ENCODE peak calls at places on chromosomes 7 and 10, in four cellular contexts. S is K562, C is GM12878, I is HepG2. D is an unnamed sample.

GRCh38 chr7:75702515-75702914 is 36.2 kb downstream of the HIP1 start:
- DNase-seq in S (no peak), C (no peak), I (no peak), D (no peak)

GRCh38 chr10:84706431-84706830 is 378.0 kb downstream of the CCSER2 start:
- DNase-seq in S (no peak), C (no peak), I (no peak), D (no peak)

GRCh38 chr7:151889406-151890354 is 12.8 kb upstream of the PRKAG2 start:
- DNase-seq in S (no peak), C (no peak), I (no peak), D (no peak)

GRCh38 chr10:127243490-127244272 is 47.3 kb upstream of the INSYN2A start:
- DNase-seq in S (peak), C (no peak), I (peak), D (peak)

GRCh38 chr10:108545921-108546320 is 1377.4 kb downstream of the XPNPEP1 start:
- DNase-seq in S (no peak), C (peak), I (no peak), D (peak)

GRCh38 chr10:28679941-28680752 is 2.8 kb downstream of the BAMBI start:
- DNase-seq in S (no peak), C (no peak), I (peak), D (no peak)

GRCh38 chr10:115857856-115858255 is 415.1 kb downstream of the GFRA1 start:
- DNase-seq in S (no peak), C (no peak), I (no peak), D (no peak)

GRCh38 chr10:70174058-70174741 is 3.9 kb upstream of the SAR1A start:
- DNase-seq in S (peak), C (no peak), I (peak), D (no peak)

GRCh38 chr10:58028597-58029366 is 238.9 kb downstream of the IPMK start:
- DNase-seq in S (no peak), C (no peak), I (no peak), D (no peak)

GRCh38 chr7:107742678-107743566 is 1.0 kb upstream of the CBLL1 start:
- DNase-seq in S (peak), C (peak), I (no peak), D (peak)

GRCh38 chr7:155984609-155985405 is 172.5 kb upstream of the SHH start:
- DNase-seq in S (no peak), C (no peak), I (no peak), D (no peak)

GRCh38 chr7:114691605-114692004 is 230.3 kb upstream of the MDFIC start:
- DNase-seq in S (no peak), C (no peak), I (no peak), D (no peak)

GRCh38 chr10:58666024-58666423 is 153.4 kb downstream of the BICC1 start:
- DNase-seq in S (no peak), C (no peak), I (peak), D (no peak)

GRCh38 chr7:158614695-158615094 is 27.1 kb upstream of the PTPRN2 start:
- DNase-seq in S (no peak), C (no peak), I (no peak), D (no peak)

GRCh38 chr10:109668137-109668536 is 255.2 kb downstream of the XPNPEP1 start:
- DNase-seq in S (no peak), C (no peak), I (no peak), D (no peak)

GRCh38 chr10:46234431-46235060 is 52.3 kb upstream of the ANTXRL start:
- DNase-seq in S (no peak), C (no peak), I (no peak), D (no peak)

GRCh38 chr10:87750001-87750651 is 67.9 kb downstream of the ATAD1 start:
- DNase-seq in S (no peak), C (no peak), I (no peak), D (no peak)

GRCh38 chr7:157150825-157151412 is 12.2 kb downstream of the UBE3C start:
- DNase-seq in S (peak), C (no peak), I (peak), D (peak)

GRCh38 chr7:44441079-44441478 is 49.4 kb downstream of the NUDCD3 start:
- DNase-seq in S (no peak), C (no peak), I (no peak), D (no peak)

GRCh38 chr7:14321947-14322346 is 332.5 kb upstream of the ETV1 start:
- DNase-seq in S (no peak), C (no peak), I (no peak), D (no peak)

GRCh38 chr7:32774411-32774970 is 117.1 kb downstream of the KBTBD2 start:
- DNase-seq in S (no peak), C (no peak), I (no peak), D (no peak)

GRCh38 chr7:90613088-90613498 is 17.0 kb downstream of the CDK14 start:
- DNase-seq in S (no peak), C (peak), I (no peak), D (no peak)

GRCh38 chr7:139777948-139778841 is at the start of gene HIPK2:
- DNase-seq in S (peak), C (no peak), I (peak), D (peak)

GRCh38 chr10:70412356-70412755 is 8.4 kb downstream of the EIF4EBP2 start:
- DNase-seq in S (no peak), C (no peak), I (no peak), D (no peak)

GRCh38 chr10:128993443-128993842 is 473.6 kb upstream of the MGMT start:
- DNase-seq in S (no peak), C (no peak), I (no peak), D (no peak)

GRCh38 chr7:31553636-31554035 is 39.7 kb downstream of the ITPRID1 start:
- DNase-seq in S (no peak), C (no peak), I (no peak), D (no peak)

GRCh38 chr7:28102778-28103177 is 77.8 kb downstream of the JAZF1 start:
- DNase-seq in S (peak), C (no peak), I (peak), D (no peak)

GRCh38 chr10:3631709-3632330 is 153.2 kb downstream of the KLF6 start:
- DNase-seq in S (no peak), C (no peak), I (no peak), D (no peak)

GRCh38 chr10:36494386-36494785 is 631.0 kb upstream of the ANKRD30A start:
- DNase-seq in S (no peak), C (no peak), I (no peak), D (no peak)
- TF ChIP-seq TCF7 in S (no peak), C (no peak), I (no peak), D (no peak)

DNA sequence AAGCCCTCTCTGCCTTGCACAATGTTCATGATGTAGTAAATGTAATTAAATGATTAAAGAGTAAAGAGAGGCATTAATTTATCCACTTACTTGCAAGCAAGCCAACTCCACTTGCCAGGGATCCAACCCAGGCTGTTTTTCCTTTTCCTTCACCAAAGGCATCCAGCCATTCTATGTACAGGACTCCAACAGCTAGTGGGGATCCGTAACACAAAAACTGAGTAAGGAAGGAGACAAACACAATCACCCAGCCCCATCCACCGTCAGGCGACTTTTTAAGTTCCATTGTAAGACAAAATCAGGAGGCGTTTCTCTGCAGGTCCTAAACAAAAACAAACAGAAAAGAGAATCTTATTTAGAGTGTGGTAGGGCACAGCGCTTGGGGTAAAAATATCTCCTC is 25.6 kb downstream of the SLC16A9 start:
- DNase-seq in S (no peak), C (no peak), I (no peak), D (no peak)
- TF ChIP-seq USF2 in S (no peak), C (no peak), I (no peak), D (no peak)

GRCh38 chr10:73926152-73926764 is 15.3 kb downstream of the PLAU start:
- DNase-seq in S (peak), C (no peak), I (no peak), D (no peak)

GRCh38 chr10:73923935-73924598 is 13.1 kb downstream of the PLAU start:
- DNase-seq in S (no peak), C (no peak), I (no peak), D (peak)

GRCh38 chr10:73924935-73925334 is 14.0 kb downstream of the PLAU start:
- DNase-seq in S (no peak), C (no peak), I (no peak), D (no peak)

GRCh38 chr10:73922864-73923133 is 11.9 kb downstream of the PLAU start:
- DNase-seq in S (no peak), C (no peak), I (no peak), D (no peak)

GRCh38 chr10:73925539-73925938 is 14.6 kb downstream of the PLAU start:
- DNase-seq in S (no peak), C (no peak), I (no peak), D (no peak)
- TF ChIP-seq MAX in S (no peak), C (no peak), I (no peak), D (no peak)

GRCh38 chr10:597976-598375 is 91.5 kb downstream of the DIP2C start:
- DNase-seq in S (no peak), C (no peak), I (no peak), D (no peak)
- TF ChIP-seq TCF7 in S (no peak), C (no peak), I (no peak), D (no peak)

GRCh38 chr7:77456711-77457110 is 40.6 kb upstream of the GSAP start:
- DNase-seq in S (no peak), C (no peak), I (no peak), D (no peak)

GRCh38 chr7:77455334-77455733 is 39.2 kb upstream of the GSAP start:
- DNase-seq in S (no peak), C (no peak), I (peak), D (no peak)

GRCh38 chr7:77453531-77453930 is 37.4 kb upstream of the GSAP start:
- DNase-seq in S (no peak), C (no peak), I (no peak), D (no peak)

GRCh38 chr7:77457779-77458178 is 41.6 kb upstream of the GSAP start:
- DNase-seq in S (no peak), C (no peak), I (peak), D (no peak)

GRCh38 chr7:77454802-77455201 is 38.7 kb upstream of the GSAP start:
- DNase-seq in S (no peak), C (no peak), I (no peak), D (no peak)
- TF ChIP-seq USF2 in S (no peak), C (no peak), I (no peak), D (no peak)